ENCODE peak calls at places on chromosomes 4 and X, in eight cellular contexts. One of them, this sample, is unnamed.

GRCh38 chr4:64967286-64967685 is 558.0 kb upstream of the TECRL start:
- DNase-seq in SK-N-SH: no peak
- DNase-seq in progenitor cell of endocrine pancreas: no peak
- DNase-seq in thyroid gland: no peak
- DNase-seq in heart left ventricle: no peak
- DNase-seq in choroid plexus epithelial cell: no peak
- DNase-seq in fibroblast of lung: no peak
- DNase-seq in tibial artery: no peak
- DNase-seq in this sample: no peak

GRCh38 chr4:16516796-16517413 is 290.6 kb upstream of the TAPT1 start:
- DNase-seq in SK-N-SH: peak; percentile 63
- DNase-seq in progenitor cell of endocrine pancreas: no peak
- DNase-seq in thyroid gland: peak; percentile 77
- DNase-seq in heart left ventricle: no peak
- DNase-seq in choroid plexus epithelial cell: peak; percentile 94
- DNase-seq in fibroblast of lung: peak; percentile 82
- DNase-seq in tibial artery: peak; percentile 28
- DNase-seq in this sample: peak; percentile 82

GRCh38 chrX:78548012-78548411 is 111.1 kb downstream of the RTL3 start:
- DNase-seq in SK-N-SH: no peak
- DNase-seq in progenitor cell of endocrine pancreas: no peak
- DNase-seq in thyroid gland: no peak
- DNase-seq in heart left ventricle: no peak
- DNase-seq in choroid plexus epithelial cell: peak; percentile 5
- DNase-seq in fibroblast of lung: peak; percentile 0
- DNase-seq in tibial artery: no peak
- DNase-seq in this sample: no peak

GRCh38 chr4:83054928-83055327 is 19.9 kb downstream of the COPS4 start:
- DNase-seq in SK-N-SH: peak; percentile 10
- DNase-seq in progenitor cell of endocrine pancreas: no peak
- DNase-seq in thyroid gland: no peak
- DNase-seq in heart left ventricle: no peak
- DNase-seq in choroid plexus epithelial cell: peak; percentile 59
- DNase-seq in fibroblast of lung: peak; percentile 45
- DNase-seq in tibial artery: no peak
- DNase-seq in this sample: peak; percentile 38

GRCh38 chrX:101430457-101431078 is 22.5 kb downstream of the HNRNPH2 start:
- DNase-seq in SK-N-SH: no peak
- DNase-seq in progenitor cell of endocrine pancreas: no peak
- DNase-seq in thyroid gland: no peak
- DNase-seq in heart left ventricle: no peak
- DNase-seq in choroid plexus epithelial cell: no peak
- DNase-seq in fibroblast of lung: no peak
- DNase-seq in tibial artery: no peak
- DNase-seq in this sample: peak; percentile 53

GRCh38 chr4:63563288-63564014 is 845.8 kb downstream of the TECRL start:
- DNase-seq in SK-N-SH: no peak
- DNase-seq in progenitor cell of endocrine pancreas: no peak
- DNase-seq in thyroid gland: no peak
- DNase-seq in heart left ventricle: no peak
- DNase-seq in choroid plexus epithelial cell: no peak
- DNase-seq in fibroblast of lung: no peak
- DNase-seq in tibial artery: no peak
- DNase-seq in this sample: no peak

GRCh38 chrX:133660356-133660755 is 245.1 kb upstream of the GPC4 start:
- DNase-seq in SK-N-SH: no peak
- DNase-seq in progenitor cell of endocrine pancreas: no peak
- DNase-seq in thyroid gland: no peak
- DNase-seq in heart left ventricle: no peak
- DNase-seq in choroid plexus epithelial cell: peak; percentile 58
- DNase-seq in fibroblast of lung: peak; percentile 81
- DNase-seq in tibial artery: no peak
- DNase-seq in this sample: peak; percentile 71

GRCh38 chrX:156002517-156002916 is 5.0 kb downstream of the IL9R start:
- DNase-seq in SK-N-SH: no peak
- DNase-seq in progenitor cell of endocrine pancreas: no peak
- DNase-seq in thyroid gland: no peak
- DNase-seq in heart left ventricle: no peak
- DNase-seq in choroid plexus epithelial cell: no peak
- DNase-seq in fibroblast of lung: no peak
- DNase-seq in tibial artery: no peak
- DNase-seq in this sample: no peak

GRCh38 chrX:24153175-24153795 is 3.8 kb downstream of the ZFX start:
- DNase-seq in SK-N-SH: no peak
- DNase-seq in progenitor cell of endocrine pancreas: no peak
- DNase-seq in thyroid gland: no peak
- DNase-seq in heart left ventricle: no peak
- DNase-seq in choroid plexus epithelial cell: peak; percentile 39
- DNase-seq in fibroblast of lung: no peak
- DNase-seq in tibial artery: no peak
- DNase-seq in this sample: no peak

GRCh38 chr4:119656986-119657635 is 28.5 kb upstream of the PDE5A start:
- DNase-seq in SK-N-SH: no peak
- DNase-seq in progenitor cell of endocrine pancreas: no peak
- DNase-seq in thyroid gland: no peak
- DNase-seq in heart left ventricle: no peak
- DNase-seq in choroid plexus epithelial cell: peak; percentile 69
- DNase-seq in fibroblast of lung: no peak
- DNase-seq in tibial artery: no peak
- DNase-seq in this sample: peak; percentile 22

GRCh38 chr4:186719925-186720694 is 3.5 kb downstream of the FAT1 start:
- DNase-seq in SK-N-SH: no peak
- DNase-seq in progenitor cell of endocrine pancreas: no peak
- DNase-seq in thyroid gland: no peak
- DNase-seq in heart left ventricle: no peak
- DNase-seq in choroid plexus epithelial cell: peak; percentile 75
- DNase-seq in fibroblast of lung: peak; percentile 69
- DNase-seq in tibial artery: no peak
- DNase-seq in this sample: peak; percentile 49
- TF ChIP-seq CTCF in SK-N-SH: peak; percentile 56
- TF ChIP-seq CTCF in progenitor cell of endocrine pancreas: peak; percentile 52
- TF ChIP-seq CTCF in thyroid gland: peak; percentile 65
- TF ChIP-seq CTCF in heart left ventricle: peak; percentile 32
- TF ChIP-seq CTCF in choroid plexus epithelial cell: peak; percentile 64
- TF ChIP-seq CTCF in fibroblast of lung: peak; percentile 20
- TF ChIP-seq CTCF in tibial artery: no peak
- TF ChIP-seq CTCF in this sample: peak; percentile 52

DNA sequence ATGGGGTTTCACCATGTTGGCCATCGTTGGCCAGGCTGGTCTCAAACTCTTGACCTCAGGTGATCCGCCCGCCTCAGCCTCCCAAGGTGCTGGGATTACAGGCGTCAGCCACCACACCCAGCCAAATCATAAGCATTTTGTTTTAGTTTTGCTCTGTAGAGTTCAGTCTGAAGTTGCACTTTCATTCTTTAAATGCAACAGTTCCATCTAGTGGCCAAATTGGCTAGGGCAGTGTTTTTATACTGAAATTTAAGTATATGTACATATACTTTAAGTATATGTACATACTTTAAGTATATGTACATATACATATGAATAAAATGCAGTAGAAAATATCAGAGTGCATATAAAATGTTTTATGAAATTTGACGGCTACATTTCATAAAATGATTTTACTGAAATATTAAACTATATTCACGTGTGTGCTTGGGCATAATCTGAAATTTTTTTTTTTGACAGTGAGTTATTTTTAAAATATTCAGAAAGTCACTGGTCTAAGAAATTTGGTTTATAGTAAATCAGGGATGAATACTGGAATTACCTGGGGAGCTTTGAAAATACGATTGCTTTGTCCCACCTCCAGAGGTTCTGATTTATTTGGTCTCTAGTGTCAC is 145.5 kb downstream of the NWD2 start:
- DNase-seq in SK-N-SH: peak; percentile 16
- DNase-seq in progenitor cell of endocrine pancreas: no peak
- DNase-seq in thyroid gland: peak; percentile 16
- DNase-seq in heart left ventricle: no peak
- DNase-seq in choroid plexus epithelial cell: peak; percentile 67
- DNase-seq in fibroblast of lung: peak; percentile 57
- DNase-seq in tibial artery: no peak
- DNase-seq in this sample: peak; percentile 33
- TF ChIP-seq CTCF in SK-N-SH: peak; percentile 82
- TF ChIP-seq CTCF in progenitor cell of endocrine pancreas: peak; percentile 89
- TF ChIP-seq CTCF in thyroid gland: peak; percentile 76
- TF ChIP-seq CTCF in heart left ventricle: peak; percentile 82
- TF ChIP-seq CTCF in choroid plexus epithelial cell: peak; percentile 70
- TF ChIP-seq CTCF in fibroblast of lung: peak; percentile 65
- TF ChIP-seq CTCF in tibial artery: peak; percentile 51
- TF ChIP-seq CTCF in this sample: peak; percentile 81

GRCh38 chr4:88028961-88029360 is 21.5 kb downstream of the PKD2 start:
- DNase-seq in SK-N-SH: no peak
- DNase-seq in progenitor cell of endocrine pancreas: no peak
- DNase-seq in thyroid gland: no peak
- DNase-seq in heart left ventricle: no peak
- DNase-seq in choroid plexus epithelial cell: no peak
- DNase-seq in fibroblast of lung: no peak
- DNase-seq in tibial artery: no peak
- DNase-seq in this sample: no peak
- TF ChIP-seq CTCF in SK-N-SH: no peak
- TF ChIP-seq CTCF in progenitor cell of endocrine pancreas: no peak
- TF ChIP-seq CTCF in thyroid gland: no peak
- TF ChIP-seq CTCF in heart left ventricle: no peak
- TF ChIP-seq CTCF in choroid plexus epithelial cell: no peak
- TF ChIP-seq CTCF in fibroblast of lung: no peak
- TF ChIP-seq CTCF in tibial artery: no peak
- TF ChIP-seq CTCF in this sample: no peak

GRCh38 chrX:39718951-39719350 is 378.8 kb downstream of the BCOR start:
- DNase-seq in SK-N-SH: no peak
- DNase-seq in progenitor cell of endocrine pancreas: no peak
- DNase-seq in thyroid gland: no peak
- DNase-seq in heart left ventricle: no peak
- DNase-seq in choroid plexus epithelial cell: no peak
- DNase-seq in fibroblast of lung: peak; percentile 28
- DNase-seq in tibial artery: no peak
- DNase-seq in this sample: no peak
- TF ChIP-seq CTCF in SK-N-SH: no peak
- TF ChIP-seq CTCF in progenitor cell of endocrine pancreas: no peak
- TF ChIP-seq CTCF in thyroid gland: no peak
- TF ChIP-seq CTCF in heart left ventricle: no peak
- TF ChIP-seq CTCF in choroid plexus epithelial cell: no peak
- TF ChIP-seq CTCF in fibroblast of lung: no peak
- TF ChIP-seq CTCF in tibial artery: no peak
- TF ChIP-seq CTCF in this sample: no peak

This sample was measured in AG10803.